ENCODE peak calls at places on chromosome 11, in five cellular contexts. One of them, this sample, is unnamed.

GRCh38 chr11:88337342-88338222 is at the start of gene CTSC:
- DNase-seq in NCI-H69: peak
- DNase-seq in stimulated activated CD4-positive, alpha-beta T cell treated with anti-CD3 and anti-CD28 coated beads, Interleukin-2, amount 100 ng/mL, for 24 hours: peak
- DNase-seq in body of pancreas: peak
- DNase-seq in NB4: peak
- DNase-seq in this sample: peak

GRCh38 chr11:122748968-122749687 is 89.2 kb upstream of the CRTAM start:
- DNase-seq in NCI-H69: no peak
- DNase-seq in stimulated activated CD4-positive, alpha-beta T cell treated with anti-CD3 and anti-CD28 coated beads, Interleukin-2, amount 100 ng/mL, for 24 hours: peak
- DNase-seq in body of pancreas: peak
- DNase-seq in NB4: peak
- DNase-seq in this sample: peak

GRCh38 chr11:746289-747175 is 732 bp upstream of the TALDO1 start:
- DNase-seq in NCI-H69: peak
- DNase-seq in stimulated activated CD4-positive, alpha-beta T cell treated with anti-CD3 and anti-CD28 coated beads, Interleukin-2, amount 100 ng/mL, for 24 hours: peak
- DNase-seq in body of pancreas: no peak
- DNase-seq in NB4: peak
- DNase-seq in this sample: peak

GRCh38 chr11:118136826-118137225 is 15.8 kb downstream of the SCN4B start:
- DNase-seq in NCI-H69: no peak
- DNase-seq in stimulated activated CD4-positive, alpha-beta T cell treated with anti-CD3 and anti-CD28 coated beads, Interleukin-2, amount 100 ng/mL, for 24 hours: no peak
- DNase-seq in body of pancreas: no peak
- DNase-seq in NB4: no peak
- DNase-seq in this sample: no peak

GRCh38 chr11:73862971-73863370 is 13.7 kb downstream of the COA4 start:
- DNase-seq in NCI-H69: no peak
- DNase-seq in stimulated activated CD4-positive, alpha-beta T cell treated with anti-CD3 and anti-CD28 coated beads, Interleukin-2, amount 100 ng/mL, for 24 hours: no peak
- DNase-seq in body of pancreas: no peak
- DNase-seq in NB4: no peak
- DNase-seq in this sample: no peak

GRCh38 chr11:19160839-19161238 is 40.9 kb downstream of the CSRP3 start:
- DNase-seq in NCI-H69: peak
- DNase-seq in stimulated activated CD4-positive, alpha-beta T cell treated with anti-CD3 and anti-CD28 coated beads, Interleukin-2, amount 100 ng/mL, for 24 hours: no peak
- DNase-seq in body of pancreas: no peak
- DNase-seq in NB4: peak
- DNase-seq in this sample: no peak

GRCh38 chr11:114796954-114797721 is 118.8 kb downstream of the NXPE2 start:
- DNase-seq in NCI-H69: no peak
- DNase-seq in stimulated activated CD4-positive, alpha-beta T cell treated with anti-CD3 and anti-CD28 coated beads, Interleukin-2, amount 100 ng/mL, for 24 hours: no peak
- DNase-seq in body of pancreas: no peak
- DNase-seq in NB4: no peak
- DNase-seq in this sample: peak

GRCh38 chr11:31237819-31238771 is 131.4 kb downstream of the DCDC1 start:
- DNase-seq in NCI-H69: peak
- DNase-seq in stimulated activated CD4-positive, alpha-beta T cell treated with anti-CD3 and anti-CD28 coated beads, Interleukin-2, amount 100 ng/mL, for 24 hours: no peak
- DNase-seq in body of pancreas: no peak
- DNase-seq in NB4: no peak
- DNase-seq in this sample: no peak

GRCh38 chr11:134478611-134479010 is 66.6 kb upstream of the B3GAT1 start:
- DNase-seq in NCI-H69: no peak
- DNase-seq in stimulated activated CD4-positive, alpha-beta T cell treated with anti-CD3 and anti-CD28 coated beads, Interleukin-2, amount 100 ng/mL, for 24 hours: no peak
- DNase-seq in body of pancreas: no peak
- DNase-seq in NB4: no peak
- DNase-seq in this sample: no peak